ENCODE peak calls at places on chromosomes 5 and 9, in eight cellular contexts. G is BJ, J is progenitor cell of endocrine pancreas, C is fibroblast of the aortic adventitia, I is body of pancreas, A is astrocyte of the spinal cord, V is Panc1, P is upper lobe of right lung. Y is an unnamed sample.

GRCh38 chr5:31833005-31833404 is 194.1 kb downstream of the PDZD2 start:
- DNase-seq in G (no peak), J (no peak), C (no peak), I (no peak), A (no peak), V (no peak), P (no peak), Y (no peak)

GRCh38 chr5:115360036-115360685 is 63.7 kb upstream of the CCDC112 start:
- DNase-seq in G (no peak), J (no peak), C (no peak), I (no peak), A (peak), V (no peak), P (no peak), Y (no peak)

GRCh38 chr9:137175345-137175961 is 3.6 kb upstream of the TMEM210 start:
- DNase-seq in G (no peak), J (no peak), C (no peak), I (no peak), A (no peak), V (no peak), P (no peak), Y (no peak)

GRCh38 chr9:120742951-120743416 is 28.7 kb upstream of the MEGF9 start:
- DNase-seq in G (no peak), J (no peak), C (peak), I (no peak), A (no peak), V (peak), P (no peak), Y (peak)

GRCh38 chr5:137496919-137497318 is 2.2 kb downstream of the SPOCK1 start:
- DNase-seq in G (peak), J (no peak), C (peak), I (no peak), A (no peak), V (no peak), P (no peak), Y (no peak)

GRCh38 chr9:133597316-133597957 is 11.8 kb downstream of the FAM163B start:
- DNase-seq in G (no peak), J (no peak), C (peak), I (no peak), A (no peak), V (no peak), P (no peak), Y (no peak)

GRCh38 chr5:149675467-149676201 is 54.5 kb upstream of the PPARGC1B start:
- DNase-seq in G (no peak), J (no peak), C (no peak), I (no peak), A (no peak), V (no peak), P (no peak), Y (no peak)

GRCh38 chr9:121169094-121169601 is 32.5 kb downstream of the RAB14 start:
- DNase-seq in G (no peak), J (no peak), C (peak), I (no peak), A (no peak), V (no peak), P (no peak), Y (no peak)

GRCh38 chr9:124795881-124796415 is 19.0 kb downstream of the OLFML2A start:
- DNase-seq in G (no peak), J (no peak), C (no peak), I (no peak), A (peak), V (no peak), P (no peak), Y (no peak)

GRCh38 chr5:157740211-157740610 is 3.3 kb upstream of the LSM11 start:
- DNase-seq in G (no peak), J (no peak), C (no peak), I (no peak), A (no peak), V (no peak), P (no peak), Y (peak)

GRCh38 chr5:63963926-63964325 is 1.7 kb upstream of the HTR1A start:
- DNase-seq in G (no peak), J (no peak), C (no peak), I (no peak), A (no peak), V (no peak), P (no peak), Y (no peak)

GRCh38 chr9:85522459-85523092 is 219.2 kb downstream of the AGTPBP1 start:
- DNase-seq in G (no peak), J (peak), C (peak), I (peak), A (peak), V (no peak), P (peak), Y (peak)

GRCh38 chr5:68395844-68396523 is 180.4 kb downstream of the PIK3R1 start:
- DNase-seq in G (no peak), J (no peak), C (no peak), I (peak), A (no peak), V (no peak), P (no peak), Y (no peak)

GRCh38 chr5:8057764-8058163 is 188.8 kb downstream of the MTRR start:
- DNase-seq in G (no peak), J (no peak), C (no peak), I (no peak), A (no peak), V (no peak), P (no peak), Y (no peak)

GRCh38 chr5:96175090-96175489 is 213.4 kb upstream of the ELL2 start:
- DNase-seq in G (no peak), J (no peak), C (no peak), I (no peak), A (no peak), V (no peak), P (no peak), Y (no peak)

DNA sequence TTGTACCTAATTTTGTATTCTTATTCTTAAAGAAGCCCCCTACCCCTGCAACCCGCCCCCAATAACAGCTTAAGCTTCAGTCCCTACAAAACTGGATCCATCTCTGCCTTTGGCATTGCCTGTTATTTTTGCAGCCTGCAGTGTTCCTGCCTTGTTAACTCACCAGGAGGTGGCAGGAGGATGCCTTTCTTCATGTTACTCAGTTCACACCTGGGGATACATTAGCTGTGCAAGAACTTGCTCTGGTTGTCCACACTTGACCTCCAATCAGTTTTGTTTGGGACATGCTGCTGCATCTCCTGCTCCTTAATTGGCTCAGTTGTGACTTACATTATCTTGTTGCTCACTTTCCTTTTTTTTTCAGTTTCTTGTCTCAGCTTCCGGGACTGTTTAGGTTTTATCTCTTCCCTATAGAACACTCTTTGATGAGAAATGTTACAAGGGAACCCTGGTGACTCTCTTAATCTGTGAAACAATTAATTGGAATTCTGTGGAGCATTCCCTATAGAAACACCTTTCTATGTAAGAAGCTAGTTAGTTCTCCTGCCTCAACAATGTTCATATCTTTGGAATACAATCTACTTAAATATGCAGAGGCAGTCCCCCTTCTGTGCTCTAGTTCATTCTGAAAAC is 467.7 kb upstream of the ACO1 start:
- DNase-seq in G (no peak), J (no peak), C (no peak), I (no peak), A (no peak), V (no peak), P (no peak), Y (no peak)
- TF ChIP-seq CTCF in G (no peak), J (peak), C (no peak), I (no peak), A (no peak), V (peak), P (no peak), Y (no peak)

GRCh38 chr5:136016945-136017530 is 11.8 kb upstream of the TGFBI start:
- DNase-seq in G (no peak), J (no peak), C (peak), I (peak), A (peak), V (no peak), P (no peak), Y (no peak)

GRCh38 chr5:136021016-136021405 is 7.8 kb upstream of the TGFBI start:
- DNase-seq in G (no peak), J (no peak), C (peak), I (no peak), A (no peak), V (no peak), P (no peak), Y (no peak)

GRCh38 chr5:136020383-136021015 is 8.3 kb upstream of the TGFBI start:
- DNase-seq in G (peak), J (no peak), C (peak), I (peak), A (peak), V (no peak), P (no peak), Y (no peak)

GRCh38 chr5:136020001-136020382 is 8.8 kb upstream of the TGFBI start:
- DNase-seq in G (no peak), J (no peak), C (no peak), I (no peak), A (no peak), V (no peak), P (no peak), Y (no peak)

GRCh38 chr5:136018814-136019777 is 9.7 kb upstream of the TGFBI start:
- DNase-seq in G (peak), J (no peak), C (peak), I (no peak), A (peak), V (no peak), P (no peak), Y (no peak)
- TF ChIP-seq CTCF in G (peak), J (no peak), C (peak), I (no peak), A (peak), V (no peak), P (no peak), Y (no peak)

GRCh38 chr5:79703381-79703645 is 13.7 kb downstream of the CMYA5 start:
- DNase-seq in G (no peak), J (no peak), C (no peak), I (no peak), A (no peak), V (no peak), P (no peak), Y (no peak)

GRCh38 chr5:79705632-79706031 is 16.0 kb downstream of the CMYA5 start:
- DNase-seq in G (no peak), J (no peak), C (no peak), I (no peak), A (no peak), V (no peak), P (no peak), Y (no peak)

GRCh38 chr5:79699766-79700400 is 10.2 kb downstream of the CMYA5 start:
- DNase-seq in G (no peak), J (no peak), C (no peak), I (no peak), A (no peak), V (no peak), P (no peak), Y (no peak)

GRCh38 chr5:79704553-79704952 is 14.9 kb downstream of the CMYA5 start:
- DNase-seq in G (no peak), J (no peak), C (no peak), I (no peak), A (no peak), V (no peak), P (no peak), Y (no peak)

DNA sequence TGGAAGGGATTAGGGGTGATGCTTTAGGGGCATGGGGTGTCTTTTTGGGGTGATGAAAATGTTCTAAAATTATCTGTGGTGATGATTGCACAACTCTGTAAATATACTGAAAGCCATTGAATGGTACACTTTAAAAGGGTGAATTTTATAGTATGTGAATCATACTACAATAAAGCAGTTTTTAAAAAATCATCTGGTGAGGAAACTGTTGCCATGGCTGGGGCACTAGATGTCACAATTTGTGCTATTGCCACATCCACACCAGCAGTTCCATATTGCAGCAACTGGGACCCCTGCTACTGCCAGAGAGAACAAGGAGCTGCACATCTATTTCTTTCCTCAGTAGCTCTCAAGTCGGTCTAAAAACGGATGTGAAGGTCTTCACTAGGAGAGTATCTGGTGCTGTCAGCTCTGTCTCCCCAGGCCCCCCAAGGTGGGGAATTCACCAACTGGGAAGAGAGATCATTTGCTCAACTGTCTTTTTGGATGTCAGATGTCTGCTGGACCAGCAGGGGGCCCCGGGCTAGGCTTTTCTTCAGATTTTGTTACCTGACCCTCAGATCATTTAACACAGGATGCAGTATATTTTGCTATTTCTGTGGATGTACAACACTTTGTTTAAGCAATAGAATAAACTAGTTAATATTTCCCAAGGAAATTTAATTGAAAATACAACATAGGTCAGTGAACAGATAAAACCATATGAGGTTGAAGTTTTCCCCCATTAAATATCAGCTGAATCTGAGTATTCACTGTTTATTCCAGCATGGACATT is 13.2 kb downstream of the CMYA5 start:
- DNase-seq in G (peak), J (no peak), C (peak), I (peak), A (no peak), V (no peak), P (no peak), Y (peak)
- TF ChIP-seq CTCF in G (peak), J (peak), C (peak), I (peak), A (peak), V (peak), P (peak), Y (peak)

GRCh38 chr9:75780185-75780584 is 110.3 kb upstream of the PCSK5 start:
- DNase-seq in G (no peak), J (no peak), C (no peak), I (no peak), A (no peak), V (no peak), P (no peak), Y (no peak)
- TF ChIP-seq CTCF in G (no peak), J (no peak), C (no peak), I (no peak), A (no peak), V (no peak), P (no peak), Y (no peak)

Y was measured in nephron progenitor cell.